ENCODE peak calls at places on chromosomes 16 and 17, in nine cellular contexts. I is H9, H is colonic mucosa, G is mesendoderm, X is IMR-90, Y is neuronal stem cell, Q is endodermal cell, U is K562, R is GM23248. N is an unnamed sample.
A peak's percentile ranks its signal among the peaks of the same experiment; 100 is the strongest.

GRCh38 chr17:77999413-78000173 is 41.1 kb downstream of the TNRC6C start:
- DNase-seq in I (no peak), H (no peak), G (peak; percentile 74), X (peak; percentile 44), Y (no peak), Q (no peak), U (no peak), R (peak; percentile 42), N (peak; percentile 16)

GRCh38 chr16:57240872-57241271 is 4.2 kb upstream of the ARL2BP start:
- DNase-seq in I (no peak), H (no peak), G (no peak), X (no peak), Y (no peak), Q (no peak), U (no peak), R (no peak), N (no peak)

GRCh38 chr16:85284138-85284897 is 172.0 kb upstream of the CIBAR2 start:
- DNase-seq in I (no peak), H (no peak), G (no peak), X (no peak), Y (peak; percentile 49), Q (no peak), U (no peak), R (no peak), N (no peak)

GRCh38 chr16:85125570-85126382 is 13.5 kb upstream of the CIBAR2 start:
- DNase-seq in I (no peak), H (no peak), G (no peak), X (no peak), Y (no peak), Q (no peak), U (no peak), R (no peak), N (no peak)

GRCh38 chr17:74296548-74296936 is 22.5 kb downstream of the DNAI2 start:
- DNase-seq in I (peak; percentile 76), H (peak; percentile 40), G (peak; percentile 94), X (peak; percentile 38), Y (peak; percentile 47), Q (peak; percentile 94), U (peak; percentile 82), R (peak; percentile 62), N (peak; percentile 29)

GRCh38 chr16:23924138-23924537 is 88.4 kb downstream of the PRKCB start:
- DNase-seq in I (no peak), H (no peak), G (no peak), X (no peak), Y (no peak), Q (no peak), U (no peak), R (no peak), N (no peak)

GRCh38 chr16:8885674-8886592 is 3.8 kb downstream of the LITAFD start:
- DNase-seq in I (no peak), H (no peak), G (peak; percentile 50), X (peak; percentile 51), Y (no peak), Q (peak; percentile 76), U (no peak), R (peak; percentile 69), N (peak; percentile 51)

GRCh38 chr17:27591986-27592385 is 39.0 kb upstream of the LGALS9 start:
- DNase-seq in I (no peak), H (no peak), G (no peak), X (no peak), Y (no peak), Q (no peak), U (no peak), R (no peak), N (no peak)

GRCh38 chr17:59423137-59423703 is 91.8 kb downstream of the YPEL2 start:
- DNase-seq in I (no peak), H (no peak), G (peak; percentile 89), X (peak; percentile 24), Y (no peak), Q (peak; percentile 80), U (peak; percentile 79), R (peak; percentile 87), N (no peak)

GRCh38 chr17:65485388-65486299 is 75.8 kb downstream of the AXIN2 start:
- DNase-seq in I (no peak), H (no peak), G (no peak), X (no peak), Y (no peak), Q (peak; percentile 37), U (no peak), R (peak; percentile 66), N (no peak)

GRCh38 chr16:14362774-14363371 is 267.2 kb downstream of the PARN start:
- DNase-seq in I (no peak), H (no peak), G (no peak), X (peak; percentile 74), Y (no peak), Q (no peak), U (no peak), R (peak; percentile 83), N (peak; percentile 28)

GRCh38 chr16:73015612-73016487 is 32.1 kb downstream of the ZFHX3 start:
- DNase-seq in I (no peak), H (no peak), G (no peak), X (no peak), Y (no peak), Q (peak; percentile 36), U (no peak), R (no peak), N (peak; percentile 86)

GRCh38 chr16:58734459-58734787 is 307 bp upstream of the GOT2 start:
- DNase-seq in I (no peak), H (no peak), G (no peak), X (no peak), Y (no peak), Q (no peak), U (no peak), R (no peak), N (no peak)

GRCh38 chr17:30905742-30906100 is 317 bp downstream of the TEFM start:
- DNase-seq in I (peak; percentile 43), H (no peak), G (no peak), X (no peak), Y (no peak), Q (no peak), U (peak; percentile 38), R (peak; percentile 55), N (no peak)

GRCh38 chr17:68457539-68458259 is 403 bp upstream of the WIPI1 start:
- DNase-seq in I (peak; percentile 100), H (peak; percentile 99), G (peak; percentile 99), X (peak; percentile 98), Y (peak; percentile 98), Q (peak; percentile 100), U (peak; percentile 98), R (peak; percentile 99), N (peak; percentile 99)

DNA sequence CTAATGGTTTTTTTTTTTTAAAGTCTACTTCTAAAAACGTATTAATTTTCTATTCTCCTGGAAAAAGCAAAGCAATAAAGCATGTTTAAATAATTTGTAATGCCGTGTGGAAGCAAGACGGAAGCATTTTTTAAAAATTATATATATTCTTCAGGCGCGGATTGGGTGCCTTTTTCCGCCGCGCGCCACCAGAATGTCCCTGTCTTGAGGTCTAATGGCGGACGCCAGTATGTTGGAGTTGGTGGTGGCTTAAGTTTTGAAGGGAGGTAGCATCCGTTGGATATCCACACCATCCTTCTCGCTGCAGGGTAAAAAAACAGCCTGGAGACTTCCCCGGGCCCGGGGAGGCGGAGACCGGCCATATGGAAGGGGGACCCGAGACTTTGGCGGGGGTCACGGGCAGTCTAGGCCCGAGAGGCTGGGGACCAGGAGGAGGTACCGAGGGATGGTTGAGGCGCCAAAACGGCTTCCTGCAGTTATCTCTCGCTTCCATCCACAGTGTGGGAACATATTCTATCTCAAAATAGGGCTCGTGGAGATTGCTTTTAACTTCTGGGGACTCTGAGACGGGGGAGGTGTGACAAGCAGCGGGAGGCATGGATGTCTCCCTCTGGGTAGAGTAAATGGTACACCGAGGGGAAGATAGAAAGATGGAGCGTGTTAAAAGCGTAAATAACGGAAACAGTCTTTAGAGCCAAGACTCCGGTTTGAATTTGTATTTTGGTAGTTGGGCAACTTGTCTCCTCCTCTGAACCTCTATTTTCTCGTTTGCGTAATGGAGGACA is at the start of gene SF3B3:
- DNase-seq in I (peak; percentile 52), H (peak; percentile 71), G (peak; percentile 79), X (peak; percentile 24), Y (peak; percentile 71), Q (peak; percentile 82), U (peak; percentile 80), R (peak; percentile 77), N (peak; percentile 69)
- H3K9ac ChIP-seq in I (peak within 1 kb of the TSS; percentile 97), H (peak within 1 kb of the TSS; percentile 81), G (peak within 1 kb of the TSS; percentile 91), X (peak within 1 kb of the TSS; percentile 94), Y (peak within 1 kb of the TSS; percentile 90), Q (peak within 1 kb of the TSS; percentile 96), U (peak within 1 kb of the TSS; percentile 95), R (peak within 1 kb of the TSS; percentile 99), N (peak within 1 kb of the TSS; percentile 96)

DNA sequence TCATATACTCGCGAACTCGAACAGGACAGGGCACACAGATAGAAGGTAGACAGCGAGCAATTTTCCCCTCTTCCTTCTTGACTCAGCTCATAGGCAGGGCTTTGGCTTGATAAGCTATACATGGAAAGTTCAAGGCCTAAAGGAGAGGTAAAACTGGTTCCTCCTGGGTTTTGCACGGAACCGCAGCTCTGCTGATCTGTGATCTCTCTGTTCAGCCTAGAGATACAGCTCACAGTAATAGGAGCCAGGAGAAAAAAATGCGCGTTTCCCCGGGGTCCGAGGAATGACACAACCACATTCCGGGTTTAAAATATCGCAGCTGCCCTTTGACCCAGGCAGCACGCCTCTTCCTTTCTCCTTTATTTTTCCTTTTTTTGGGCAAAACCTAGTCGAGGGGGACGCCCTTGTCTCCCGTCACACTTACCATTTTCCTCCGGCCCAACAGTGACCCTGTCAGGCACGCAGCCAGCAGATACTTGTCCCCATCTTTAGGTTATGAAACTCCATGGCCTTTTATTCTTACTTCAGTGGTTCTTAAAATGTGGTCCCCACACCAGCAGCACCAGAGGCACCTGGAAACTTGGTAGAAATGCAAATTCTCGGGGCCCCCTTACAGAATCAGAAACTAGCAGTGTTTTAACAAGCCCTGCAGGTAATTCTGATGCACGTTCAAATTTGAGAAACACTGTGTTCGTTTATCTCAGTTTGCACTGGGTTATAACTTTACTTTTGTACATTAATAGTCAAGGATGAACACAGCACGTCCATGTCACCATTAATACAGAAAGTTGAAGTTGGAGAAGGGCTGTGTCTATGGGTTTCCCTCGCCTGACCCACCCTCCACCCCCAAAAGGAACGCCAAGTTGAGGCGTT is 1.5 kb upstream of the LASP1 start:
- DNase-seq in I (no peak), H (peak; percentile 63), G (peak; percentile 77), X (peak; percentile 55), Y (no peak), Q (peak; percentile 81), U (no peak), R (peak; percentile 59), N (no peak)
- H3K9ac ChIP-seq in I (peak overlapping the region; percentile 62), H (peak overlapping the region; percentile 96), G (peak overlapping the region; percentile 84), X (peak overlapping the region; percentile 87), Y (no peak overlapping the region), Q (peak overlapping the region; percentile 89), U (peak overlapping the region; percentile 90), R (peak overlapping the region; percentile 99), N (no peak overlapping the region)

DNA sequence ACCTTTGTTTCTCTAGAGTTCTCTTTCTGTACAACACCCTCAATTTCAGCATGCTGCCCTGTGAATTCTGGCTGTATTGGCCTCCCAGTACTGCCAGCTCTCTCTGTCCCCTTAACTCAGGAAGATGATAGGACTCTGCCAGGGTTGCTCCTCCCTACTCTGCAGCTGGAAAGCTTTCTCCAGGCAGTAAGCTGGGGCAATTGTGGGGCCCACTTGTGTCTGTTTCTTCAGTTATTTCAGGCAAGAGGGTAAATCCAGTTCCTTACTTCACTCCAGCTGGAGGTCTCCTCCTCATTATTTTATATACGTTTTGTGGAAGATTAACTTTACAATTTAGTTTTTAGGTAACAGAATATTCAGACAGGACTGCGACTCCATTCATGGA is 9.9 kb downstream of the C17orf100 start:
- DNase-seq in I (peak; percentile 18), H (no peak), G (no peak), X (no peak), Y (no peak), Q (no peak), U (no peak), R (no peak), N (no peak)
- H3K9ac ChIP-seq in I (no peak overlapping the region), H (no peak overlapping the region), G (no peak overlapping the region), X (no peak overlapping the region), Y (no peak overlapping the region), Q (no peak overlapping the region), U (no peak overlapping the region), R (no peak overlapping the region), N (no peak overlapping the region)

GRCh38 chr16:2955779-2956565 is 8.1 kb upstream of the KREMEN2 start:
- DNase-seq in I (peak; percentile 50), H (no peak), G (no peak), X (no peak), Y (no peak), Q (peak; percentile 76), U (no peak), R (no peak), N (no peak)
- H3K9ac ChIP-seq in I (no peak overlapping the region), H (no peak overlapping the region), G (no peak overlapping the region), X (no peak overlapping the region), Y (no peak overlapping the region), Q (no peak overlapping the region), U (peak overlapping the region; percentile 68), R (no peak overlapping the region), N (no peak overlapping the region)